ENCODE peak calls at places on chromosomes 4 and X, in seven cellular contexts. S is SK-N-SH, B is HepG2, U is H1, F is K562, V is GM12891, H is GM12878. G is an unnamed sample.

GRCh38 chr4:39786838-39787237 is 88.9 kb downstream of the UBE2K start:
- DNase-seq in F (no peak), V (no peak), H (no peak), U (no peak), B (no peak), S (no peak), G (no peak)

GRCh38 chr4:77073981-77074865 is 1.6 kb downstream of the CCNI start:
- DNase-seq in H (no peak), B (no peak), U (no peak), F (no peak), S (peak), V (no peak), G (no peak)

GRCh38 chr4:95267081-95267480 is 281.7 kb downstream of the UNC5C start:
- DNase-seq in B (no peak), H (no peak), U (no peak), S (no peak), V (no peak), F (no peak), G (no peak)

GRCh38 chr4:146998157-146998556 is 52.5 kb upstream of the TTC29 start:
- DNase-seq in F (no peak), U (no peak), V (no peak), S (no peak), H (no peak), B (no peak), G (no peak)

GRCh38 chr4:41214158-41215146 is at the start of gene APBB2:
- DNase-seq in U (peak), F (peak), S (peak), V (peak), H (peak), B (peak), G (peak)

GRCh38 chrX:16187024-16187698 is 19.9 kb downstream of the MAGEB17 start:
- DNase-seq in V (no peak), S (no peak), U (no peak), F (no peak), H (no peak), B (no peak), G (no peak)

GRCh38 chr4:87249620-87250019 is 29.2 kb upstream of the KLHL8 start:
- DNase-seq in F (no peak), U (no peak), S (no peak), B (no peak), V (no peak), H (no peak), G (no peak)

GRCh38 chr4:20474119-20474518 is 222.4 kb downstream of the SLIT2 start:
- DNase-seq in S (no peak), H (no peak), B (no peak), U (no peak), F (no peak), V (no peak), G (no peak)

GRCh38 chr4:122776916-122777315 is 44.4 kb downstream of the BBS12 start:
- DNase-seq in V (no peak), U (no peak), B (no peak), S (no peak), H (no peak), F (no peak), G (no peak)

GRCh38 chr4:2402053-2402452 is 16.4 kb downstream of the ZFYVE28 start:
- DNase-seq in H (no peak), S (peak), B (peak), V (no peak), F (peak), U (peak), G (no peak)

GRCh38 chrX:43870758-43871419 is 11.4 kb downstream of the MAOB start:
- DNase-seq in U (no peak), F (no peak), B (no peak), V (no peak), H (no peak), S (no peak), G (no peak)

GRCh38 chrX:9340619-9341304 is 124.1 kb upstream of the TBL1X start:
- DNase-seq in S (peak), F (no peak), U (no peak), H (peak), B (no peak), V (no peak), G (no peak)

GRCh38 chrX:65644621-65645287 is 22.7 kb upstream of the MSN start:
- DNase-seq in F (peak), S (peak), V (no peak), U (no peak), B (no peak), H (no peak), G (no peak)

DNA sequence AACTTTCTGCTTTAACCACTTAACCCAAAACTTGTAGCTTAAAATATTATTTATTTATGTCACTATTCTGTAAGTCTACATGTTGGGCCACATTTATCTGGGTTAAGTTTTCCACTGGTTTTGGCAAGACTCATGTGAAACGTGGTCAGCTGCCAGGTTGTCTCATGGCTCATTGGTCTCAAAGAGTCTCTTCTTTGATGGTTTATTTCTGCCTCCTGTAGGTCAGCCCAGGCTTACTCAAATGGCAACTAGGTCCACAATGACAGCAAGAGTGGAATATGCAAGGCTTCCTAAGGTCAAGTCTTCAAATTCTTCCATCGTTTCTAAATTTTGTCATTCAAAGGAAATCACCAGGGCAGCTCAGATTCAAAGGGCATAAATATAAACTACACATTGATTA is 828.7 kb downstream of the PCDH7 start:
- DNase-seq in U (no peak), B (no peak), H (no peak), V (no peak), F (no peak), S (no peak), G (no peak)
- TF ChIP-seq TAF1 in U (no peak), B (no peak), H (no peak), V (no peak), F (no peak), S (no peak), G (no peak)

GRCh38 chrX:50627696-50628095 is 157.1 kb upstream of the DGKK start:
- DNase-seq in H (no peak), B (no peak), U (no peak), V (no peak), F (no peak), S (no peak), G (no peak)

GRCh38 chrX:50626432-50626831 is 155.8 kb upstream of the DGKK start:
- DNase-seq in U (no peak), H (no peak), F (no peak), S (no peak), V (no peak), B (no peak), G (no peak)

GRCh38 chrX:50635162-50635561 is 164.5 kb upstream of the DGKK start:
- DNase-seq in H (no peak), V (no peak), F (no peak), S (no peak), U (no peak), B (no peak), G (no peak)

GRCh38 chrX:50629774-50630173 is 159.1 kb upstream of the DGKK start:
- DNase-seq in S (no peak), B (no peak), H (no peak), U (no peak), V (no peak), F (no peak), G (no peak)
- TF ChIP-seq POLR2AphosphoS5 in S (no peak), B (no peak), H (no peak), U (no peak), V (no peak), F (no peak), G (no peak)

GRCh38 chr4:16532240-16532990 is 306.1 kb upstream of the TAPT1 start:
- DNase-seq in F (no peak), B (no peak), U (no peak), S (no peak), H (no peak), V (no peak), G (no peak)
- TF ChIP-seq TAF1 in F (no peak), B (no peak), U (no peak), S (no peak), H (no peak), V (no peak), G (no peak)

DNA sequence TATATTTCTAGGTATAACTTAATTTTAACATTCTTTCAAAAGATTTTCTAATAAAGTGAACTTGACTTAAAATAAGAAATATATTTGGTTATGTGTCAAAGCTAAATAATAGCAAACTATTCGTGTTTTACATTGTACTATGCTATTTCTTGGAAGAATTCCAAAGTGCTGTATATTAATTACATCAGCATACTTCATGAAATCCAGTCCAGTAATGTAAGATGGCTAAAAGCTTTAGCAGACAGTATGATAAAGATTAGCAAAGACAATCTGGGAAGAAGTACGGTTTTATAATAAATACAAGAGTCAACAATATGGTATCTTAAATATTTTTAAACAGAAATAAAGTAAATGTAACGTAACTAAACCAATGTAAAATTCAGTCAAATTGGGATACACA is 125.7 kb downstream of the FSTL5 start:
- DNase-seq in S (no peak), F (no peak), V (no peak), H (no peak), B (no peak), U (no peak), G (no peak)
- TF ChIP-seq POLR2AphosphoS5 in S (no peak), F (no peak), V (no peak), H (no peak), B (no peak), U (no peak), G (no peak)

G was measured in GM12892.